ENCODE peak calls at places on chromosome 13, in four cellular contexts. R is astrocyte of the cerebellum, D is Peyer's patch, P is kidney epithelial cell. O is an unnamed sample.
A peak's percentile ranks its signal among the peaks of the same experiment; 100 is the strongest.

GRCh38 chr13:83681547-83681946 is 200.7 kb downstream of the SLITRK1 start:
- DNase-seq in R (no peak), D (no peak), P (no peak), O (no peak)

GRCh38 chr13:48278806-48279205 is 24.7 kb upstream of the RB1 start:
- DNase-seq in R (no peak), D (no peak), P (no peak), O (no peak)

GRCh38 chr13:110421696-110422395 is 114.8 kb downstream of the COL4A2 start:
- DNase-seq in R (peak; percentile 96), D (no peak), P (no peak), O (no peak)

GRCh38 chr13:18212873-18213272 is 968.8 kb downstream of the TUBA3C start:
- DNase-seq in R (no peak), D (no peak), P (no peak), O (no peak)

GRCh38 chr13:94548382-94549240 is 47.3 kb downstream of the TGDS start:
- DNase-seq in R (peak; percentile 2), D (peak; percentile 65), P (no peak), O (no peak)

GRCh38 chr13:41812851-41813250 is 148.1 kb downstream of the VWA8 start:
- DNase-seq in R (no peak), D (no peak), P (no peak), O (no peak)

GRCh38 chr13:82096256-82096655 is 1755.3 kb upstream of the SPRY2 start:
- DNase-seq in R (no peak), D (no peak), P (no peak), O (no peak)

GRCh38 chr13:105961438-105961837 is 574.0 kb downstream of the EFNB2 start:
- DNase-seq in R (no peak), D (no peak), P (no peak), O (no peak)

GRCh38 chr13:87052731-87053130 is 618.4 kb upstream of the SLITRK5 start:
- DNase-seq in R (peak; percentile 16), D (no peak), P (no peak), O (no peak)

GRCh38 chr13:41622545-41623429 is 165.4 kb downstream of the RGCC start:
- DNase-seq in R (no peak), D (no peak), P (no peak), O (no peak)

GRCh38 chr13:48078251-48078656 is 16.6 kb downstream of the MED4 start:
- DNase-seq in R (no peak), D (no peak), P (no peak), O (no peak)

DNA sequence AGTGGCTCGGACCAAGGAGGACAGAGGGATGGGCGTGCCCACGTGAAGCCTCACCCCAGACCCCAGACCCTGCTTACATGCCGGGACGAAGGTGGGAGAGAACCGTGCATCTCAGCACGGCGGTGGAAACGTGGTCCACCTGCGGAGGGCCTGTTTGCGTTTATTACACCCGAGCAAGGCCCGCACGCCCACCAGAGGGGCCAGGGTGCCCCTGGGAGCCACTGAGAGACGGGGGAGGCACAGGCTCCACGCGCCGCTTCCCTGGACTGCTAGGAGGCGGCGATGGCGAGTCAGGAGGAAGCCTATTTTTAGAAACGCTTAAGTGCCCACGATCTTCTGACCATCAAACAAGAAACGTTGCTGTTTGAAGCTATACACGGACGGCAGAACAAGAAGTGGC is 80.7 kb downstream of the ATP11A start:
- DNase-seq in R (no peak), D (no peak), P (no peak), O (no peak)
- TF ChIP-seq CTCF in R (no peak), D (no peak), P (no peak), O (no peak)

DNA sequence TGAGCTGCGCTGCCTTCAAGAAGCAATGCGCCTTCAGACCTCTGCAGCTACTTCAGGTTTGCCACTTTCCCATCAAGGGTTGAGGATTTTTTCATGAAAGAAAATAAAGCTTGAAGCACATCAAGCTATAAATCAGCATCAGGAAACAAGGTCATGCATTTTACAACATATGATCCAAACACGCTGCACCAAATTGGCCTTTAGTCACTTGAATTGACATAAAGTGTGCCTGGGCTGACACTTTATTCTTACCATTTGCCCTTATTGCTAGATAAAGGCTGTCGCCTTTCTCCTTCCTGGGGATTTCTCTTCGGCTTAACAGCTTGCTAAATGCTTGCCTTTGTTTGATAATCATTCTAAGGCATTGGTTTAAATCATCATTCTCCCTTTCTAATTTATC is 87.8 kb downstream of the LHFPL6 start:
- DNase-seq in R (no peak), D (no peak), P (no peak), O (no peak)
- TF ChIP-seq CTCF in R (no peak), D (no peak), P (no peak), O (no peak)

GRCh38 chr13:30802953-30803478 is 67.7 kb downstream of the ALOX5AP start:
- DNase-seq in R (no peak), D (peak; percentile 91), P (no peak), O (peak; percentile 90)
- TF ChIP-seq CTCF in R (peak; percentile 90), D (peak; percentile 95), P (peak; percentile 93), O (peak; percentile 99)

DNA sequence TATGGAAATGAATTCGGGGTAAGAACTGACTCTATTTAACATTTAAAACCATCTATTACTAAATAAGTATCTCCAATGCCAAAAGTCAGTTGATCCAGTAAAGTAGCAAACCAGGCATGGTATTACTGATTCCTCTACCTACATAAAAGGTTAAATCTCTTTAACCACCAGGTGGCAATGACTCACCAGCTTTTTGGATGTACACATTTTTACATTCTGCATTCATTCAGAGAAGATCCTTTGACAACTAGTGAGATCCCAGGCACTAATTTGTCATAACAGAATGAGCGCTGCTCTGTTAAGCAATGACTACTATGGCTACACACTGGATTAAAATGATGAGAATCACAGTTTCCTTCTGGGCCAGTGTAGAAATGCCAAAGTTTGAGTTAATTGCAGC is 329.8 kb upstream of the GPC6 start:
- DNase-seq in R (peak; percentile 8), D (no peak), P (no peak), O (no peak)
- TF ChIP-seq CTCF in R (peak; percentile 15), D (no peak), P (no peak), O (peak; percentile 43)

DNA sequence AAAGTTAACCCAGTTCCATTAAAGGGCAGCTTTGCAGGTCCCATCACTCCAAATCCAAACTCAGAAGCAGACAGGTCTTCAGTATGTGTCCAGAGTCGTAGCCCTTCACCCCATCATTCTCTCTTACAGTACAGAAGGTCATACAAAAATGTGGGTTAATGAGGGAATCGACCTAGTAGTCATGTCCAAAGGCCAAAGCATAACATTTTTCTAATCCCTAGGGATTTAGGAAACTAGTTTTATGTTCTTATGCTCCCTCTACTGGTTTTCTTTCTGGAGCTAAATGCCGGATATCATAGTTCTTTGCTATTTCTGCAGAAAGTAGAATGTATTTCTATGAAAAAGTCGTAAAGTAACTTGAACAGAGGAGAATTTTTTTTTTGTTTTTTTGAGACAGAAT is 72.2 kb downstream of the DHRS12 start:
- DNase-seq in R (peak; percentile 22), D (no peak), P (no peak), O (no peak)
- TF ChIP-seq CTCF in R (peak; percentile 28), D (no peak), P (no peak), O (peak; percentile 77)

GRCh38 chr13:51599444-51600176 is 15.3 kb downstream of the WDFY2 start:
- DNase-seq in R (no peak), D (no peak), P (no peak), O (no peak)
- TF ChIP-seq CTCF in R (no peak), D (no peak), P (no peak), O (no peak)

DNA sequence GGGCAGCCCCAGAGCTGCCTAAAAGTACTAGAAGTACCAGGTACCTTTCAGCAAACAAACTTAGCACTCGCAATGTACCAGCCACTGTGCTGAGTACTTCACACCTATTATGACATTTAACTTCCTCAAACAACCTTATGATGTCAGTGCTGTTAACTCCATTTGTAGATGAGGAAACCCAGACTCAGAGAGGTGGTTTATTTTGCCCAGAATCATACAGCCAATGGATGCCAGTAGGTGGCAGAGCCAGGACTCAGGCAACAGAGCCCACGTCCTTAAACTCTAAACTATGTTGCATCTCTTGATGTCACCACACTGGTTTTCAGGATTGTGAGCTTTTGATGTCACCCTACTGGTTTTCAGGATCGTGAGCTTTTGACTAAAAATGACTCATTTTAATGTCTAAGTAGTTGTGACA is 78.9 kb downstream of the FLT1 start:
- DNase-seq in R (no peak), D (no peak), P (no peak), O (no peak)
- TF ChIP-seq CTCF in R (no peak), D (no peak), P (no peak), O (no peak)

DNA sequence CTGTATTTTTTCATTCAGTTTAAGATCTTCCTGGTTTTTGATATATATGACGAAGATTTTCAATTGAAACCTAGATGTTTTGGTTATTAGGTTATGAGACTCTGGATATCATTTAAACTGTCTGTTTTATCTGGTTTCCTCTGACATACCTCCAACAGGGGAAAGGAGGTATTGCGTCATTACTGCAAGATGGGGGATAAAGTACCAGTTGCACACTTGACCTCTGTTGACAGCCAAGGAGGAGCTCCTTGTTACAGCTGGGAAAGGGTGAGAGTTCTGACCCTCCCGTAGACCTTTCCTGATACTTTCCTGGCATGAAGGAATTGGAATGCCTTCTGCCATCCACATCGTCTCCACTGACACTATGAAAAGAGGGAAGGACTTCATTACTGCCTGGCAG is 82.0 kb upstream of the SHISA2 start:
- DNase-seq in R (no peak), D (no peak), P (no peak), O (no peak)
- TF ChIP-seq CTCF in R (no peak), D (no peak), P (no peak), O (no peak)

DNA sequence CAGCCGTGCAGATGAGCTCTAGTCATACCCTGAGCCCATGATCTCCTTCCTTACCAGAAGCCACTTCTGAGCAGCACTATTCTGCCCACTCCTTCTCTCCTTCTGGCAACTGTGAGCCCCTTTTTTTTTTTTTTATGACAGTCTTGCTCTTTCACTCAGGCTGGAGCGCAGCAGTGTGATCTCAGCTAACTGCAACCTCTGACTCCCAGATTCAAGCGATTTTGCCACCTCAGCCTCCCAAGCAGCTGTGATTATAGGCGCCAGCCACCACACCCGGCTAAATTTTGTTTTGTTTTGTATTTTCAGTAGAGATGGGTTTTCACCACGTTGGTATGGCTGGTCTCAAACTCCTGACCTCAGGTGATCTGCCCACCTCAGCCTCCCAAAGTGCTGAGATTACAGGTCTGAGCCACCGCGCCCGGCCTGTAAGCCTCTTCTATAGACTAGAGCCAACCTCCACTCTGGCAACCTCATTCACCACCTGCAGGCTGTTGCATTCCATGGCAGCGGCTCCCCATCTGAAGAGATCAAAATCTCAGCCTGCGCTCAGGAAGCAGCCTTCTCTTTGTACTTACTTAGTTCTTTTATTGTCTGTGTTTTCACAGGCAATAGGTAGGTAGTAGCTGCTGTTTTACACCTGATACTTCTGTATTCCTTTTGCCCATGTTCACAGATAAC is 34.8 kb upstream of the NDFIP2 start:
- DNase-seq in R (no peak), D (no peak), P (no peak), O (no peak)
- TF ChIP-seq CTCF in R (no peak), D (no peak), P (no peak), O (no peak)

DNA sequence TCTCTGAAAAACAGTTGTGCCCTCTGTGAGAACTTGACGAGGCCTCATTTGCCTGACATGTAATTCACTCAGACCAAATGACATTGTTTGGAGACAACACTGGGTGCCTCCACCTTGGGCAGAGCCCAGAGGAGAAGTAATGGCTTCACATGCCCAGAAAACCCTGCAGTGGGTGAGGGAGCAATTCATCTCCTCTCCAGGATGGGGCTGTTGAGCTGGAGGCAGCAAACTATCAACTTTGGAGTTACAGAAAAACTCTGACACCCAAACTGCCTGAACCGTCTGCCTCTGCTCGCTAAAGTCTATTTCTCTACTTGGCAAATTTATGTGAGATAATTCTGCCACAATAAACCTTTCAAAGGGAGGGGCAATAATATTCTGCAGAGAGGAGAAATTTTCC is 146.9 kb downstream of the DCLK1 start:
- DNase-seq in R (no peak), D (no peak), P (no peak), O (no peak)
- TF ChIP-seq CTCF in R (peak; percentile 10), D (no peak), P (no peak), O (no peak)